ENCODE peak calls at places on chromosomes 6 and 20, in five cellular contexts. F, D, U, J and B are unnamed samples. For H3K4me1, the result is how much of the 10 kb centered on the place peaks cover.

GRCh38 chr6:163243083-163243482 is 171.4 kb upstream of the QKI start:
- DNase-seq in F (no peak), D (no peak), U (no peak), J (no peak), B (no peak)

GRCh38 chr20:6769953-6770831 is 2.7 kb downstream of the BMP2 start:
- DNase-seq in F (peak), D (no peak), U (peak), J (no peak), B (no peak)

GRCh38 chr6:154981071-154981373 is 14.1 kb upstream of the TIAM2 start:
- DNase-seq in F (no peak), D (no peak), U (no peak), J (no peak), B (no peak)

GRCh38 chr6:118876201-118876600 is 17.8 kb upstream of the ASF1A start:
- DNase-seq in F (peak), D (no peak), U (no peak), J (no peak), B (no peak)

GRCh38 chr20:48143435-48144081 is 358.3 kb upstream of the SULF2 start:
- DNase-seq in F (no peak), D (no peak), U (no peak), J (no peak), B (no peak)

GRCh38 chr6:21587182-21587924 is 6.2 kb upstream of the SOX4 start:
- DNase-seq in F (peak), D (peak), U (peak), J (no peak), B (no peak)

GRCh38 chr6:136114661-136115060 is 135.4 kb downstream of the MTFR2 start:
- DNase-seq in F (no peak), D (no peak), U (no peak), J (no peak), B (no peak)

GRCh38 chr6:156601821-156602301 is 175.3 kb upstream of the ARID1B start:
- DNase-seq in F (no peak), D (no peak), U (no peak), J (no peak), B (no peak)

GRCh38 chr20:43463864-43464785 is 6.4 kb downstream of the SRSF6 start:
- DNase-seq in F (no peak), D (no peak), U (no peak), J (no peak), B (no peak)

GRCh38 chr6:38599966-38600550 is 39.7 kb downstream of the BTBD9 start:
- DNase-seq in F (no peak), D (no peak), U (no peak), J (no peak), B (no peak)

GRCh38 chr6:53679446-53679933 is 13.9 kb upstream of the KLHL31 start:
- DNase-seq in F (peak), D (no peak), U (peak), J (no peak), B (peak)

GRCh38 chr6:4774715-4775590 is 1.3 kb upstream of the CDYL start:
- DNase-seq in F (peak), D (no peak), U (peak), J (peak), B (no peak)

GRCh38 chr6:131819507-131820228 is 11.8 kb downstream of the ENPP1 start:
- DNase-seq in F (peak), D (no peak), U (no peak), J (no peak), B (no peak)

GRCh38 chr20:17870063-17870740 is 98.4 kb downstream of the SNX5 start:
- DNase-seq in F (no peak), D (peak), U (no peak), J (no peak), B (no peak)

GRCh38 chr6:41352907-41353306 is 17.5 kb downstream of the NCR2 start:
- DNase-seq in F (no peak), D (no peak), U (no peak), J (no peak), B (no peak)

GRCh38 chr20:5914859-5915258 is 35.5 kb downstream of the TRMT6 start:
- DNase-seq in F (no peak), D (no peak), U (no peak), J (no peak), B (no peak)

GRCh38 chr6:42135722-42136121 is 6.7 kb downstream of the C6orf132 start:
- DNase-seq in F (peak), D (no peak), U (no peak), J (no peak), B (no peak)

GRCh38 chr6:165245287-165245686 is 64.1 kb downstream of the C6orf118 start:
- DNase-seq in F (peak), D (no peak), U (no peak), J (no peak), B (no peak)

GRCh38 chr6:167161895-167162467 is 4.2 kb upstream of the GPR31 start:
- DNase-seq in F (peak), D (no peak), U (no peak), J (no peak), B (no peak)

GRCh38 chr6:124867126-124867525 is 95.1 kb upstream of the RNF217 start:
- DNase-seq in F (no peak), D (no peak), U (no peak), J (no peak), B (no peak)

GRCh38 chr6:13012271-13012670 is 295.7 kb downstream of the PHACTR1 start:
- DNase-seq in F (no peak), D (no peak), U (no peak), J (no peak), B (no peak)

GRCh38 chr20:64254571-64255360 is 782 bp upstream of the PCMTD2 start:
- DNase-seq in F (no peak), D (no peak), U (no peak), J (no peak), B (no peak)

GRCh38 chr20:34907616-34908469 is 31.4 kb downstream of the ACSS2 start:
- DNase-seq in F (peak), D (peak), U (no peak), J (no peak), B (no peak)

GRCh38 chr6:37137201-37137880 is 32.6 kb upstream of the PIM1 start:
- DNase-seq in F (peak), D (no peak), U (no peak), J (peak), B (no peak)
- H3K27ac ChIP-seq in F (peak), D (peak), U (peak), J (peak), B (peak)

GRCh38 chr20:14715400-14715799 is 378.0 kb upstream of the FLRT3 start:
- DNase-seq in F (no peak), D (no peak), U (peak), J (no peak), B (no peak)

GRCh38 chr20:14711681-14712080 is 374.3 kb upstream of the FLRT3 start:
- DNase-seq in F (peak), D (no peak), U (no peak), J (no peak), B (no peak)

GRCh38 chr20:14710941-14711340 is 373.5 kb upstream of the FLRT3 start:
- DNase-seq in F (no peak), D (no peak), U (no peak), J (no peak), B (no peak)

GRCh38 chr20:14709439-14709838 is 372.0 kb upstream of the FLRT3 start:
- DNase-seq in F (no peak), D (no peak), U (no peak), J (no peak), B (no peak)

DNA sequence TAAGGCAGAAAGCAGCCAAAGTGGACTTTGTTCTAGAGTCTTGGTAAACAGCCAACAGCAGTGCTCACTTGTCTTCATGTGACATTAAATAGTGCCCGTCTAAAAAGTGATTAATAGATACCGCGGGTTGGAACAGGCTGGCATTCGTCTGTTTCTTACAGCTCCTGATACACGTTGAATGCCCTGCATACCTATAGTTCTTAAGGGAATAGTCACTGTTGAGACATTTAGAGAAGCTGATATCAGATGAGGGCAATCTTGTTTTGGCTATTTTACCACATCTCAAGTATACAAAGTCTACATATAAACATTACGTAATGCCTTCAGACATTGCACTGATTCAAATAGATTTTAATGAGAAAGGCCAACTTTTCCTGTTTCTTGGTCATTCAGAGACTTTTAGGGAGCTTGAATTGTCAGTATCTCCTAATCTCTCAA is 374.9 kb upstream of the FLRT3 start:
- DNase-seq in F (peak), D (no peak), U (no peak), J (no peak), B (no peak)
- H3K4me1 ChIP-seq in F (under half), D (under half), U (under half), J (under half), B (under half)

GRCh38 chr20:1362484-1362883 is 30.4 kb downstream of the FKBP1A start:
- DNase-seq in F (no peak), D (no peak), U (no peak), J (no peak), B (no peak)
- H3K27ac ChIP-seq in F (no peak), D (no peak), U (no peak), J (no peak), B (no peak)

GRCh38 chr6:15089569-15090144 is 156.2 kb upstream of the JARID2 start:
- DNase-seq in F (no peak), D (peak), U (no peak), J (no peak), B (no peak)

GRCh38 chr6:15090145-15090579 is 155.7 kb upstream of the JARID2 start:
- DNase-seq in F (no peak), D (no peak), U (no peak), J (no peak), B (no peak)

GRCh38 chr6:15088904-15089568 is 156.8 kb upstream of the JARID2 start:
- DNase-seq in F (no peak), D (no peak), U (no peak), J (no peak), B (no peak)

GRCh38 chr6:15087234-15087633 is 158.6 kb upstream of the JARID2 start:
- DNase-seq in F (no peak), D (no peak), U (no peak), J (no peak), B (no peak)

DNA sequence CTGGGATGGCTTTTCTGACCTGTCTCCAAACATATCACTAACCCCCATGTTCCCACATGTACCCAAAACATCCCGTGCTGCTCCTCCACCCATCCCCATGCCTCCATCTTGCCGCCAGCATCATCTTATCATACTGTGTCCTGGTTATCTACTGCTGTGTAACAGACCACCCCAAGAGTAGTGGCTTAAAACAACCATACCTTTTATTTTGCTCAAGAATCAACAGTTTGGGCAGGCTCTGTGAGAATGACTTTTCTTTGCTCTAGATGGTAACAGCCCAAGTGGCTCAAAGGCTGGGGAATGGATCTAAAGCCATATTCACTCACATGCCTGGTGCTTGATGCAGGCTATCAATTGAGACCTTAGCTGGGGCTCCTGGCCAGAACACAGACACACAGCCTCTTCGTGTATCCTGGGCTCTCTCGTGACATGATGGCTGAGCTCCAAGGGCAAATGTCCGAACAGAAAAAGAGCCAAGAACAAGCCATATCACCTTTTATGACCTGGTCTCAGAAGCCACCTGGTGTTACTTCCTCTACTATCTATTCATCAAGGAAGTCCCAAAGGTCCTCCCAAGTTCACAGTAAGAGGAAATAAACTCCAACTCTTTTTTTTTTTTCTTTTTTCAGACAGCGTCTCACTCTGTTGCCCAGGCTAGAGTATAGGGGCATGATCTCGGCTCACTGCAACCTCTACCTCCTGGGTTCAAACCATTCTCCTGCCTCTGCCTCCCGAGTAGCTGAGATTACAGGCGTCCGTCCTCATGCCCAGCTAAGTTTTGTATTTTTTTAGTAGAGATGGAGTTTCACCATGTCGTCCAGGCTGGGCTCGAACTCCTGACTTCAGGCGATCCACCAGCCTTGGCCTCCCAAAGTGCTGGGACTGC is 159.4 kb upstream of the JARID2 start:
- DNase-seq in F (no peak), D (no peak), U (no peak), J (no peak), B (no peak)
- H3K4me1 ChIP-seq in F (under half), D (under half), U (under half), J (under half), B (under half)

DNA sequence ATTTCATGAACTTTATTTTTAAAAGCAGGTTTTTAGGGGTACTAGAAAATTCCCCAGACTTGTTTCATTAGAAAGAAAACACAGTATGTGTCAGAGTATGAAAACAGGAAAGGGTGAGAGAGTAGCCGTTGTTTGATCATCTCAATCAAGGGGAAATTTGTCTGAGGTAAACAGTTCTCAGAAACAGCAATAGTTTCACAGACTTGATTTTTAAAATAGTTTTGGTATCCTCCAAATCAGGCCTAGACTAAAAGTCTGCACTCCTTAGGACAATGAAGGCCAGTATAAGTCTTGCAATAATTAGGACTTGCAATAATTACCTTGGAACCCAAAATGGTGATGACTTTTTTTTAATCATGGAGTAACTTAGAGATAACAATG is 176.6 kb upstream of the TAB2 start:
- DNase-seq in F (no peak), D (no peak), U (no peak), J (no peak), B (no peak)
- H3K27ac ChIP-seq in F (no peak), D (no peak), U (no peak), J (peak), B (no peak)

DNA sequence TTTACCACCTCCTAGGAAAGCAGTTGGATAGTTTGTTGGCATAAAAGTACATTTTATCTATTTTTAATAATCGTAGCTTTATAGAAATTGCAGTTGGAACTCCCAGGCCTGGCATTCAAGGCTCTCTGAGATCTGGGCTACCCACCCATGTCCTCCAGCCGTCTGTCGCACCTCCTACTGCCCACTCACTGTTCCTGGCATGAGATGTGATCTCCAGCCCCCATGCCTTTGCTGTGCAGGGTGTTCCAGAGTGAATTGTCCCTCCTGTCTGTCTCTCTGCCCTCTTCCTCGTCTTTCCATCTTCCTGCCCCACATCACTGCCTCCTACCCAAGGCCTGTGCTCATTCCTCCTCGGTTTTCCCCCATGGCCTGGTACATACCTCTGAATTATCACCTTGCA is 50.7 kb downstream of the PTPN1 start:
- DNase-seq in F (no peak), D (no peak), U (no peak), J (no peak), B (no peak)
- H3K4me1 ChIP-seq in F (under half), D (under half), U (under half), J (under half), B (under half)

DNA sequence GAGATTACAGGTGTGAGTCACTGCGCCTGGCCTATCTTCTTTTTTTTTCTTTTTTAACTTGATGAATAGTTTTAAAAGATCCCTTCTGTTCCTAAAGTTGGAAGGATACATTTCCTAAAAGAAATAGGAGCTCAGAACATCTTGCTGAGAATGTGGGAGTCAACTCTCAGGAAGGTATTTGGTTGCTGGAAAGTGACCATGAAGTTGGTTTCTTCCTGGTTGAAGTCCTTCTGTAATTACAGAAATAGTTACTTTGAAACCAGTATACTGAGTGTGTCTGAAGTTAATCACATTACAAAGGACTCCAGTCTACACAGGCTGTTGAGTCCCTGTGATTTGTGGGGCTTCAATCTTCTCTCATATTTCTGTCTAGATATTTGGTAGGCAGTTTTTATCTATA is 9.9 kb upstream of the PLEKHG1 start:
- DNase-seq in F (no peak), D (no peak), U (no peak), J (no peak), B (no peak)
- H3K27ac ChIP-seq in F (no peak), D (no peak), U (no peak), J (no peak), B (no peak)

GRCh38 chr6:47631248-47632196 is 66.9 kb upstream of the ADGRF4 start:
- DNase-seq in F (peak), D (no peak), U (no peak), J (no peak), B (peak)
- H3K4me1 ChIP-seq in F (under half), D (under half), U (under half), J (under half), B (under half)

DNA sequence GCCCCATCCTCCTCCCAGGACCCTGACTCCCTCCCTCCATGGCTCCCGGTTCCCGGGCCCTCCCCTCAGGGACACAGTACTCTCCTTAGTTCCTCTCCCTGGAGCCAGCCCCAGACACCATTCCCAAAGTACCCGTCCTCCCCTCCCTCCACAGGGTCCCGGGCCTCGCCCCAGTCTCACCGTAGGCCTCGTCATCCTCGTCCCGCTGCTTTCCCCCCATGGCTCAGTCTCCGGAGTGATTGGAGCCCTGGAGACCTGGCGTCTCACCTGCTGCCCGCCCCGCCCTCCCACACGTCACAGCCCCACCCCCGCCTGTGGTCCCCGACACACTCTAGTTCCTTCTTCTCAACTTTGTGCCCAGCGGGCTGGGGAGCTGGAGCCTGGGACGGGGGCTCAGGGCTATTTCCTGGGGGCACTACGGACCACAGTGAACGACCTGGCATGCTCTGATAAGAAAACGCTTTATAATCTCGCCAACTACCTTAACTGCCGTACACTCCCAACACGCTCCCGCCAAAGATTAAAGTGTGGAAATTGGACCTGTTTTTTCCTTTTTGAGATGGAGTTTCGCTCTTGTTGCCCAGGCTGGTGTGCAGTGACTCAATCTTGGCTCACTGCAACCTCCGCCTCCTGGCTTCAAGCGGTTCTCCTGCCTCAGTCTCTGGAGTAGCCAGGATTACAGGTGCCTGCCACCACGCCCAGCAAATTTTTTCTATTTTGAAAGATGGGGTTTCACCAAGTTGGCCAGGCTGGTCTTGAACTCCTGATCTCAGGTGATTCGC is at the start of gene SLC44A4:
- DNase-seq in F (no peak), D (no peak), U (peak), J (no peak), B (no peak)
- H3K27ac ChIP-seq in F (no peak), D (peak), U (no peak), J (no peak), B (no peak)

DNA sequence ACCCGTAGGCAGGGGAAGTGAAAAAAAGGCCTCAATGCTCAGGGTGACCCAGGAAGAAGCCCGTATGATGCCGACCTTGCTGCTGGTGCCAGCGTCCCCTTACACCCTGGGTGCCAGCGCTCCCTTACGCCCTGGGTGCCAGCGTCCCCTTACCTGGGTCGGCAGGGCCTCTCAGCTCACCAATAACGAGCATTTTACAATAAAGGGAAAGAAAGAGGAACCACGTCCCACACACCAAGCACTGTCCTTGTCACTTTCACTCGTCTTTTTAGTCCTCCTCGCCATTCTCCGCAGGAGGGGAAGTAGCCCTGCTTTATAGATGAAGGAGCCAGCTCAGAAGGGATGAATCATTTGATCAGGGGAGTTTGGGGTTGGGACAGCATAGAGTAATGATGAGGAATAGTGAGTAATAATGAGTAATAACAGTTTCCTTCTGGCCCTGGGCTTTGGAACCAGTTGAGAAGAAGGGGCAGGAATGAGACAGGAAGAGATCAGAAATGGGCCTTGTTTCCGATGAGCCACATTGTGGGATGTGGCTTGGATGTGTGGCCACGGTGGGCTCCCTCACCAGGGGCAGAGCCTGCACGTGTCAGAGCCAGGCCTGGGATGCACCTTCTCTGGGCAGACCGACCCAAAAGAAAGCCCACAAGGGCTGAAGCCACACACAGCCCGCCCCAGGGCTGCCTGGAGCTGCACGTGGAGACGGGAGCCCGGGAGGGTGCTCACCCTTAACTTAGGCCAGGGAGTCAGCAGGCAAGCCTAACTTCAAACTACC is 75.7 kb downstream of the SYNJ2 start:
- DNase-seq in F (peak), D (no peak), U (no peak), J (no peak), B (no peak)
- H3K4me1 ChIP-seq in F (under half), D (under half), U (under half), J (under half), B (under half)